ENCODE peak calls at places on chromosome 16, in nine cellular contexts. M is adrenal gland; S is stomach; N is heart right ventricle; L is esophagus squamous epithelium; G is right lobe of liver; P is CD8-positive, alpha-beta T cell; I is psoas muscle; H is kidney. F is an unnamed sample.
A peak's percentile ranks its signal among the peaks of the same experiment; 100 is the strongest.

GRCh38 chr16:46918905-46919792 is 35.0 kb downstream of the GPT2 start:
- DNase-seq in M (no peak), S (peak; percentile 86), N (no peak), L (no peak), G (peak; percentile 78), P (no peak), I (no peak), H (no peak), F (no peak)

GRCh38 chr16:88790312-88791150 is 5.5 kb upstream of the PIEZO1 start:
- DNase-seq in M (no peak), S (peak; percentile 58), N (peak; percentile 44), L (no peak), G (no peak), P (peak; percentile 58), I (peak; percentile 61), H (no peak), F (no peak)

GRCh38 chr16:85461814-85462404 is 151.2 kb upstream of the GSE1 start:
- DNase-seq in M (peak; percentile 43), S (no peak), N (peak; percentile 33), L (no peak), G (no peak), P (no peak), I (no peak), H (no peak), F (peak; percentile 10)

GRCh38 chr16:18829221-18829620 is 27.9 kb upstream of the ARL6IP1 start:
- DNase-seq in M (no peak), S (no peak), N (no peak), L (no peak), G (no peak), P (no peak), I (no peak), H (no peak), F (no peak)

GRCh38 chr16:88719267-88719932 is 13.1 kb downstream of the CTU2 start:
- DNase-seq in M (no peak), S (no peak), N (peak; percentile 54), L (no peak), G (no peak), P (no peak), I (no peak), H (no peak), F (no peak)

GRCh38 chr16:9090960-9091866 is at the start of gene HAPSTR1:
- DNase-seq in M (peak; percentile 100), S (peak; percentile 100), N (peak; percentile 100), L (peak; percentile 99), G (peak; percentile 100), P (peak; percentile 99), I (peak; percentile 100), H (peak; percentile 100), F (peak; percentile 100)

GRCh38 chr16:4936991-4937781 is at the start of gene PPL:
- DNase-seq in M (peak; percentile 85), S (peak; percentile 97), N (peak; percentile 68), L (no peak), G (peak; percentile 98), P (no peak), I (peak; percentile 82), H (peak; percentile 97), F (no peak)

GRCh38 chr16:52203096-52203495 is 343.8 kb downstream of the TOX3 start:
- DNase-seq in M (no peak), S (no peak), N (no peak), L (no peak), G (no peak), P (no peak), I (no peak), H (no peak), F (no peak)

GRCh38 chr16:80254970-80255369 is 285.8 kb upstream of the DYNLRB2 start:
- DNase-seq in M (no peak), S (no peak), N (no peak), L (no peak), G (no peak), P (no peak), I (no peak), H (no peak), F (no peak)

GRCh38 chr16:1150511-1150982 is 2.4 kb upstream of the CACNA1H start:
- DNase-seq in M (no peak), S (no peak), N (no peak), L (no peak), G (no peak), P (peak; percentile 11), I (no peak), H (no peak), F (no peak)

GRCh38 chr16:87784812-87785211 is 19.0 kb upstream of the KLHDC4 start:
- DNase-seq in M (peak; percentile 29), S (no peak), N (no peak), L (no peak), G (peak; percentile 61), P (no peak), I (no peak), H (no peak), F (no peak)

GRCh38 chr16:85750021-85750826 is 672 bp downstream of the C16orf74 start:
- DNase-seq in M (no peak), S (peak; percentile 36), N (peak; percentile 35), L (no peak), G (no peak), P (peak; percentile 28), I (no peak), H (peak; percentile 86), F (no peak)

GRCh38 chr16:56307534-56307873 is 116.2 kb downstream of the GNAO1 start:
- DNase-seq in M (no peak), S (no peak), N (no peak), L (no peak), G (no peak), P (no peak), I (no peak), H (no peak), F (no peak)

GRCh38 chr16:30567991-30568638 is 3.4 kb downstream of the ZNF688 start:
- DNase-seq in M (no peak), S (no peak), N (no peak), L (no peak), G (no peak), P (peak; percentile 43), I (no peak), H (no peak), F (peak; percentile 33)

GRCh38 chr16:86732621-86733297 is 154.4 kb downstream of the FOXL1 start:
- DNase-seq in M (no peak), S (no peak), N (no peak), L (no peak), G (no peak), P (no peak), I (peak; percentile 16), H (no peak), F (no peak)

GRCh38 chr16:22141746-22142145 is 20.6 kb upstream of the SDR42E2 start:
- DNase-seq in M (no peak), S (no peak), N (no peak), L (no peak), G (no peak), P (no peak), I (no peak), H (no peak), F (no peak)

GRCh38 chr16:31008154-31008950 is 2.1 kb downstream of the STX1B start:
- DNase-seq in M (no peak), S (no peak), N (no peak), L (no peak), G (no peak), P (no peak), I (no peak), H (no peak), F (peak; percentile 41)

GRCh38 chr16:3637371-3637923 is 17.0 kb upstream of the DNASE1 start:
- DNase-seq in M (no peak), S (peak; percentile 25), N (no peak), L (no peak), G (peak; percentile 37), P (peak; percentile 16), I (no peak), H (no peak), F (no peak)

GRCh38 chr16:59540621-59541020 is 806.5 kb upstream of the GOT2 start:
- DNase-seq in M (no peak), S (no peak), N (no peak), L (no peak), G (no peak), P (no peak), I (no peak), H (no peak), F (no peak)

GRCh38 chr16:47712276-47713224 is 251.4 kb downstream of the PHKB start:
- DNase-seq in M (peak; percentile 27), S (no peak), N (no peak), L (no peak), G (no peak), P (no peak), I (no peak), H (peak; percentile 73), F (no peak)

GRCh38 chr16:77394699-77395098 is 40.1 kb downstream of the ADAMTS18 start:
- DNase-seq in M (no peak), S (no peak), N (no peak), L (no peak), G (no peak), P (no peak), I (no peak), H (no peak), F (no peak)

GRCh38 chr16:15701975-15702970 is 52.2 kb downstream of the NDE1 start:
- DNase-seq in M (no peak), S (no peak), N (no peak), L (no peak), G (no peak), P (no peak), I (no peak), H (no peak), F (no peak)

GRCh38 chr16:88687676-88688012 is 1.3 kb upstream of the SNAI3 start:
- DNase-seq in M (no peak), S (no peak), N (no peak), L (no peak), G (no peak), P (no peak), I (no peak), H (no peak), F (no peak)

GRCh38 chr16:83390759-83391158 is 417.0 kb upstream of the HSBP1 start:
- DNase-seq in M (no peak), S (no peak), N (no peak), L (no peak), G (no peak), P (no peak), I (no peak), H (no peak), F (no peak)
- H3K9me3 ChIP-seq in M (no peaks in the 10 kb centered on the region), S (peaks cover 3% of the 10 kb centered on the region), N (no peaks in the 10 kb centered on the region), L (no peaks in the 10 kb centered on the region), G (no peaks in the 10 kb centered on the region), P (no peaks in the 10 kb centered on the region), I (no peaks in the 10 kb centered on the region), H (peaks cover 5% of the 10 kb centered on the region), F (no peaks in the 10 kb centered on the region)

GRCh38 chr16:50665128-50665878 is 15.8 kb downstream of the SNX20 start:
- DNase-seq in M (peak; percentile 80), S (peak; percentile 87), N (peak; percentile 78), L (no peak), G (peak; percentile 85), P (peak; percentile 91), I (peak; percentile 85), H (peak; percentile 85), F (peak; percentile 32)
- TF ChIP-seq CTCF in M (peak; percentile 89), S (peak; percentile 93), N (peak; percentile 97), L (peak; percentile 91), G (peak; percentile 88), P (peak; percentile 93), I (peak; percentile 88), H (peak; percentile 88), F (peak; percentile 86)

GRCh38 chr16:12576878-12577277 is 226.8 kb downstream of the CPPED1 start:
- DNase-seq in M (no peak), S (no peak), N (no peak), L (no peak), G (no peak), P (no peak), I (no peak), H (no peak), F (no peak)
- H3K9me3 ChIP-seq in M (no peaks in the 10 kb centered on the region), S (no peaks in the 10 kb centered on the region), N (no peaks in the 10 kb centered on the region), L (no peaks in the 10 kb centered on the region), G (no peaks in the 10 kb centered on the region), P (no peaks in the 10 kb centered on the region), I (no peaks in the 10 kb centered on the region), H (no peaks in the 10 kb centered on the region), F (peaks cover 4% of the 10 kb centered on the region)

GRCh38 chr16:67187175-67187900 is 2.6 kb downstream of the EXOC3L1 start:
- DNase-seq in M (no peak), S (no peak), N (no peak), L (no peak), G (no peak), P (no peak), I (peak; percentile 52), H (no peak), F (no peak)
- TF ChIP-seq CTCF in M (no peak), S (no peak), N (no peak), L (no peak), G (no peak), P (no peak), I (no peak), H (no peak), F (no peak)